ENCODE peak calls at places on chromosomes 13 and 19, in five cellular contexts. One of them, this sample, is unnamed. For H3K9me3, the result is how much of the 10 kb centered on the place peaks cover.

GRCh38 chr13:98447881-98448641 is 128.8 kb downstream of the STK24 start:
- DNase-seq in WERI-Rb-1: peak
- DNase-seq in uterus: no peak
- DNase-seq in upper lobe of right lung: peak
- DNase-seq in upper lobe of left lung: no peak
- DNase-seq in this sample: peak

GRCh38 chr13:52975969-52976368 is 52.6 kb upstream of the OLFM4 start:
- DNase-seq in WERI-Rb-1: no peak
- DNase-seq in uterus: no peak
- DNase-seq in upper lobe of right lung: no peak
- DNase-seq in upper lobe of left lung: no peak
- DNase-seq in this sample: no peak

GRCh38 chr19:32581704-32582164 is 744 bp downstream of the PDCD5 start:
- DNase-seq in WERI-Rb-1: peak
- DNase-seq in uterus: no peak
- DNase-seq in upper lobe of right lung: no peak
- DNase-seq in upper lobe of left lung: no peak
- DNase-seq in this sample: no peak

GRCh38 chr13:114077121-114077937 is 55.1 kb downstream of the RASA3 start:
- DNase-seq in WERI-Rb-1: no peak
- DNase-seq in uterus: peak
- DNase-seq in upper lobe of right lung: peak
- DNase-seq in upper lobe of left lung: no peak
- DNase-seq in this sample: no peak

GRCh38 chr13:21538753-21539152 is 65.2 kb downstream of the MICU2 start:
- DNase-seq in WERI-Rb-1: no peak
- DNase-seq in uterus: no peak
- DNase-seq in upper lobe of right lung: no peak
- DNase-seq in upper lobe of left lung: no peak
- DNase-seq in this sample: no peak

GRCh38 chr13:24220086-24220703 is 59.7 kb downstream of the SPATA13 start:
- DNase-seq in WERI-Rb-1: peak
- DNase-seq in uterus: no peak
- DNase-seq in upper lobe of right lung: no peak
- DNase-seq in upper lobe of left lung: no peak
- DNase-seq in this sample: no peak

GRCh38 chr13:27599096-27599495 is 21.2 kb downstream of the LNX2 start:
- DNase-seq in WERI-Rb-1: no peak
- DNase-seq in uterus: no peak
- DNase-seq in upper lobe of right lung: no peak
- DNase-seq in upper lobe of left lung: no peak
- DNase-seq in this sample: no peak

GRCh38 chr19:2361259-2362038 is 1.4 kb downstream of the TMPRSS9 start:
- DNase-seq in WERI-Rb-1: no peak
- DNase-seq in uterus: no peak
- DNase-seq in upper lobe of right lung: no peak
- DNase-seq in upper lobe of left lung: no peak
- DNase-seq in this sample: no peak

GRCh38 chr13:94351292-94352000 is 128.0 kb downstream of the DCT start:
- DNase-seq in WERI-Rb-1: peak
- DNase-seq in uterus: no peak
- DNase-seq in upper lobe of right lung: no peak
- DNase-seq in upper lobe of left lung: no peak
- DNase-seq in this sample: no peak

GRCh38 chr19:52735734-52736133 is 890 bp upstream of the ZNF611 start:
- DNase-seq in WERI-Rb-1: peak
- DNase-seq in uterus: peak
- DNase-seq in upper lobe of right lung: peak
- DNase-seq in upper lobe of left lung: peak
- DNase-seq in this sample: no peak

GRCh38 chr19:8050274-8051096 is 2.1 kb upstream of the CCL25 start:
- DNase-seq in WERI-Rb-1: peak
- DNase-seq in uterus: peak
- DNase-seq in upper lobe of right lung: peak
- DNase-seq in upper lobe of left lung: peak
- DNase-seq in this sample: peak

GRCh38 chr19:40576181-40576584 is 490 bp upstream of the SHKBP1 start:
- DNase-seq in WERI-Rb-1: no peak
- DNase-seq in uterus: no peak
- DNase-seq in upper lobe of right lung: no peak
- DNase-seq in upper lobe of left lung: peak
- DNase-seq in this sample: peak

GRCh38 chr19:737591-738093 is 13.3 kb upstream of the MISP start:
- DNase-seq in WERI-Rb-1: peak
- DNase-seq in uterus: peak
- DNase-seq in upper lobe of right lung: no peak
- DNase-seq in upper lobe of left lung: peak
- DNase-seq in this sample: peak

GRCh38 chr13:99014391-99014988 is 36.6 kb upstream of the DOCK9 start:
- DNase-seq in WERI-Rb-1: no peak
- DNase-seq in uterus: no peak
- DNase-seq in upper lobe of right lung: no peak
- DNase-seq in upper lobe of left lung: no peak
- DNase-seq in this sample: no peak

GRCh38 chr13:108919036-108919907 is 289.9 kb downstream of the MYO16 start:
- DNase-seq in WERI-Rb-1: no peak
- DNase-seq in uterus: no peak
- DNase-seq in upper lobe of right lung: no peak
- DNase-seq in upper lobe of left lung: no peak
- DNase-seq in this sample: no peak

GRCh38 chr19:663682-664117 is 686 bp upstream of the RNF126 start:
- DNase-seq in WERI-Rb-1: no peak
- DNase-seq in uterus: no peak
- DNase-seq in upper lobe of right lung: no peak
- DNase-seq in upper lobe of left lung: no peak
- DNase-seq in this sample: no peak

GRCh38 chr19:44776402-44777096 is 1.1 kb upstream of the CBLC start:
- DNase-seq in WERI-Rb-1: no peak
- DNase-seq in uterus: no peak
- DNase-seq in upper lobe of right lung: peak
- DNase-seq in upper lobe of left lung: peak
- DNase-seq in this sample: no peak

GRCh38 chr19:778910-779653 is 18.2 kb upstream of the PTBP1 start:
- DNase-seq in WERI-Rb-1: no peak
- DNase-seq in uterus: peak
- DNase-seq in upper lobe of right lung: no peak
- DNase-seq in upper lobe of left lung: no peak
- DNase-seq in this sample: no peak

GRCh38 chr13:36801035-36801434 is 18.0 kb upstream of the RFXAP start:
- DNase-seq in WERI-Rb-1: no peak
- DNase-seq in uterus: no peak
- DNase-seq in upper lobe of right lung: no peak
- DNase-seq in upper lobe of left lung: no peak
- DNase-seq in this sample: no peak

GRCh38 chr19:43726736-43727592 is 11.1 kb downstream of the IRGC start:
- DNase-seq in WERI-Rb-1: no peak
- DNase-seq in uterus: no peak
- DNase-seq in upper lobe of right lung: no peak
- DNase-seq in upper lobe of left lung: no peak
- DNase-seq in this sample: no peak

GRCh38 chr19:7772752-7773291 is 9.8 kb downstream of the CLEC4M start:
- DNase-seq in WERI-Rb-1: peak
- DNase-seq in uterus: no peak
- DNase-seq in upper lobe of right lung: no peak
- DNase-seq in upper lobe of left lung: no peak
- DNase-seq in this sample: no peak

GRCh38 chr13:33740134-33740538 is 77.8 kb upstream of the RFC3 start:
- DNase-seq in WERI-Rb-1: no peak
- DNase-seq in uterus: no peak
- DNase-seq in upper lobe of right lung: no peak
- DNase-seq in upper lobe of left lung: no peak
- DNase-seq in this sample: no peak

GRCh38 chr13:111213964-111214726 is 99.0 kb downstream of the ARHGEF7 start:
- DNase-seq in WERI-Rb-1: no peak
- DNase-seq in uterus: no peak
- DNase-seq in upper lobe of right lung: no peak
- DNase-seq in upper lobe of left lung: no peak
- DNase-seq in this sample: no peak

GRCh38 chr13:32695602-32696250 is 109.5 kb downstream of the PDS5B start:
- DNase-seq in WERI-Rb-1: no peak
- DNase-seq in uterus: no peak
- DNase-seq in upper lobe of right lung: no peak
- DNase-seq in upper lobe of left lung: no peak
- DNase-seq in this sample: no peak

GRCh38 chr13:100597253-100597652 is 8.7 kb upstream of the GGACT start:
- DNase-seq in WERI-Rb-1: no peak
- DNase-seq in uterus: no peak
- DNase-seq in upper lobe of right lung: no peak
- DNase-seq in upper lobe of left lung: no peak
- DNase-seq in this sample: no peak

GRCh38 chr19:18519962-18520847 is 1.7 kb downstream of the ELL start:
- DNase-seq in WERI-Rb-1: peak
- DNase-seq in uterus: peak
- DNase-seq in upper lobe of right lung: peak
- DNase-seq in upper lobe of left lung: no peak
- DNase-seq in this sample: peak

GRCh38 chr13:113359556-113359955 is 4.4 kb downstream of the GRTP1 start:
- DNase-seq in WERI-Rb-1: no peak
- DNase-seq in uterus: no peak
- DNase-seq in upper lobe of right lung: peak
- DNase-seq in upper lobe of left lung: no peak
- DNase-seq in this sample: no peak

GRCh38 chr19:583968-584239 is 5.8 kb upstream of the HCN2 start:
- DNase-seq in WERI-Rb-1: no peak
- DNase-seq in uterus: no peak
- DNase-seq in upper lobe of right lung: no peak
- DNase-seq in upper lobe of left lung: no peak
- DNase-seq in this sample: no peak

GRCh38 chr19:54670576-54671347 is 8.0 kb downstream of the LILRB4 start:
- DNase-seq in WERI-Rb-1: no peak
- DNase-seq in uterus: no peak
- DNase-seq in upper lobe of right lung: no peak
- DNase-seq in upper lobe of left lung: no peak
- DNase-seq in this sample: no peak
- H3K9me3 ChIP-seq in WERI-Rb-1: under half
- H3K9me3 ChIP-seq in uterus: under half
- H3K9me3 ChIP-seq in upper lobe of right lung: under half
- H3K9me3 ChIP-seq in upper lobe of left lung: under half
- H3K9me3 ChIP-seq in this sample: under half

GRCh38 chr19:11973020-11973810 is 8.4 kb downstream of the ZNF763 start:
- DNase-seq in WERI-Rb-1: no peak
- DNase-seq in uterus: no peak
- DNase-seq in upper lobe of right lung: no peak
- DNase-seq in upper lobe of left lung: no peak
- DNase-seq in this sample: no peak

GRCh38 chr19:11979527-11979926 is 14.7 kb downstream of the ZNF763 start:
- DNase-seq in WERI-Rb-1: no peak
- DNase-seq in uterus: no peak
- DNase-seq in upper lobe of right lung: no peak
- DNase-seq in upper lobe of left lung: no peak
- DNase-seq in this sample: no peak

GRCh38 chr19:11982526-11982925 is 17.7 kb downstream of the ZNF763 start:
- DNase-seq in WERI-Rb-1: no peak
- DNase-seq in uterus: no peak
- DNase-seq in upper lobe of right lung: no peak
- DNase-seq in upper lobe of left lung: no peak
- DNase-seq in this sample: no peak

GRCh38 chr19:11978492-11979100 is 13.8 kb downstream of the ZNF763 start:
- DNase-seq in WERI-Rb-1: no peak
- DNase-seq in uterus: no peak
- DNase-seq in upper lobe of right lung: no peak
- DNase-seq in upper lobe of left lung: no peak
- DNase-seq in this sample: no peak
- H3K9me3 ChIP-seq in WERI-Rb-1: under half
- H3K9me3 ChIP-seq in uterus: under half
- H3K9me3 ChIP-seq in upper lobe of right lung: under half
- H3K9me3 ChIP-seq in upper lobe of left lung: half or more
- H3K9me3 ChIP-seq in this sample: under half

GRCh38 chr13:41150058-41150457 is 17.5 kb upstream of the KBTBD6 start:
- DNase-seq in WERI-Rb-1: no peak
- DNase-seq in uterus: no peak
- DNase-seq in upper lobe of right lung: no peak
- DNase-seq in upper lobe of left lung: no peak
- DNase-seq in this sample: no peak

GRCh38 chr13:41156611-41157010 is 24.0 kb upstream of the KBTBD6 start:
- DNase-seq in WERI-Rb-1: no peak
- DNase-seq in uterus: no peak
- DNase-seq in upper lobe of right lung: no peak
- DNase-seq in upper lobe of left lung: no peak
- DNase-seq in this sample: no peak

GRCh38 chr13:41148421-41149283 is 16.1 kb upstream of the KBTBD6 start:
- DNase-seq in WERI-Rb-1: no peak
- DNase-seq in uterus: no peak
- DNase-seq in upper lobe of right lung: no peak
- DNase-seq in upper lobe of left lung: no peak
- DNase-seq in this sample: no peak

GRCh38 chr13:41154042-41154441 is 21.4 kb upstream of the KBTBD6 start:
- DNase-seq in WERI-Rb-1: no peak
- DNase-seq in uterus: no peak
- DNase-seq in upper lobe of right lung: no peak
- DNase-seq in upper lobe of left lung: no peak
- DNase-seq in this sample: no peak

GRCh38 chr13:41152005-41152404 is 19.4 kb upstream of the KBTBD6 start:
- DNase-seq in WERI-Rb-1: no peak
- DNase-seq in uterus: no peak
- DNase-seq in upper lobe of right lung: no peak
- DNase-seq in upper lobe of left lung: no peak
- DNase-seq in this sample: no peak
- H3K9me3 ChIP-seq in WERI-Rb-1: under half
- H3K9me3 ChIP-seq in uterus: under half
- H3K9me3 ChIP-seq in upper lobe of right lung: under half
- H3K9me3 ChIP-seq in upper lobe of left lung: under half
- H3K9me3 ChIP-seq in this sample: under half

GRCh38 chr13:72716776-72717175 is 10.7 kb downstream of the MZT1 start:
- DNase-seq in WERI-Rb-1: no peak
- DNase-seq in uterus: no peak
- DNase-seq in upper lobe of right lung: no peak
- DNase-seq in upper lobe of left lung: no peak
- DNase-seq in this sample: no peak
- H3K9me3 ChIP-seq in WERI-Rb-1: under half
- H3K9me3 ChIP-seq in uterus: under half
- H3K9me3 ChIP-seq in upper lobe of right lung: under half
- H3K9me3 ChIP-seq in upper lobe of left lung: under half
- H3K9me3 ChIP-seq in this sample: under half

This sample was measured in T-helper 17 cell.